ENCODE peak calls at places on chromosomes 11 and 22, in six cellular contexts. One of them, this sample, is unnamed.

GRCh38 chr11:74679513-74679865 is 51.7 kb downstream of the CHRDL2 start:
- DNase-seq in AG09309: no peak
- DNase-seq in GM23338: no peak
- DNase-seq in CD8-positive, alpha-beta T cell: no peak
- DNase-seq in fibroblast of pulmonary artery: no peak
- DNase-seq in kidney epithelial cell: no peak
- DNase-seq in this sample: no peak

GRCh38 chr11:28964811-28965210 is 856.6 kb downstream of the METTL15 start:
- DNase-seq in fibroblast of pulmonary artery: no peak
- DNase-seq in GM23338: no peak
- DNase-seq in CD8-positive, alpha-beta T cell: no peak
- DNase-seq in kidney epithelial cell: no peak
- DNase-seq in AG09309: no peak
- DNase-seq in this sample: no peak

GRCh38 chr11:11973866-11974265 is 34.6 kb downstream of the DKK3 start:
- DNase-seq in fibroblast of pulmonary artery: no peak
- DNase-seq in GM23338: no peak
- DNase-seq in CD8-positive, alpha-beta T cell: no peak
- DNase-seq in kidney epithelial cell: no peak
- DNase-seq in AG09309: no peak
- DNase-seq in this sample: no peak

GRCh38 chr11:67304511-67305113 is 1.3 kb downstream of the SSH3 start:
- DNase-seq in kidney epithelial cell: no peak
- DNase-seq in AG09309: no peak
- DNase-seq in fibroblast of pulmonary artery: no peak
- DNase-seq in GM23338: no peak
- DNase-seq in CD8-positive, alpha-beta T cell: no peak
- DNase-seq in this sample: no peak

GRCh38 chr11:6655790-6656580 is at the start of gene DCHS1:
- DNase-seq in kidney epithelial cell: no peak
- DNase-seq in AG09309: no peak
- DNase-seq in GM23338: peak
- DNase-seq in fibroblast of pulmonary artery: no peak
- DNase-seq in CD8-positive, alpha-beta T cell: no peak
- DNase-seq in this sample: no peak

GRCh38 chr11:75862437-75862836 is 47.4 kb downstream of the UVRAG start:
- DNase-seq in fibroblast of pulmonary artery: no peak
- DNase-seq in CD8-positive, alpha-beta T cell: no peak
- DNase-seq in GM23338: no peak
- DNase-seq in AG09309: no peak
- DNase-seq in kidney epithelial cell: no peak
- DNase-seq in this sample: no peak

GRCh38 chr11:125163431-125164011 is 1.0 kb upstream of the PKNOX2 start:
- DNase-seq in CD8-positive, alpha-beta T cell: no peak
- DNase-seq in fibroblast of pulmonary artery: no peak
- DNase-seq in kidney epithelial cell: no peak
- DNase-seq in AG09309: no peak
- DNase-seq in GM23338: peak
- DNase-seq in this sample: no peak

GRCh38 chr11:44633641-44634040 is 68.2 kb downstream of the CD82 start:
- DNase-seq in fibroblast of pulmonary artery: peak
- DNase-seq in kidney epithelial cell: no peak
- DNase-seq in GM23338: no peak
- DNase-seq in CD8-positive, alpha-beta T cell: no peak
- DNase-seq in AG09309: no peak
- DNase-seq in this sample: no peak

GRCh38 chr11:77705195-77705876 is 67.7 kb upstream of the CLNS1A start:
- DNase-seq in kidney epithelial cell: peak
- DNase-seq in CD8-positive, alpha-beta T cell: no peak
- DNase-seq in AG09309: no peak
- DNase-seq in GM23338: peak
- DNase-seq in fibroblast of pulmonary artery: peak
- DNase-seq in this sample: peak

GRCh38 chr22:37186228-37186996 is 1.6 kb downstream of the C1QTNF6 start:
- DNase-seq in CD8-positive, alpha-beta T cell: no peak
- DNase-seq in kidney epithelial cell: no peak
- DNase-seq in AG09309: peak
- DNase-seq in fibroblast of pulmonary artery: peak
- DNase-seq in GM23338: peak
- DNase-seq in this sample: peak

GRCh38 chr11:131423715-131424114 is 53.3 kb downstream of the NTM start:
- DNase-seq in GM23338: no peak
- DNase-seq in CD8-positive, alpha-beta T cell: no peak
- DNase-seq in fibroblast of pulmonary artery: no peak
- DNase-seq in kidney epithelial cell: peak
- DNase-seq in AG09309: no peak
- DNase-seq in this sample: no peak

GRCh38 chr22:19717691-19718254 is 3.5 kb downstream of the SEPTIN5 start:
- DNase-seq in AG09309: no peak
- DNase-seq in fibroblast of pulmonary artery: peak
- DNase-seq in GM23338: peak
- DNase-seq in kidney epithelial cell: no peak
- DNase-seq in CD8-positive, alpha-beta T cell: peak
- DNase-seq in this sample: peak

GRCh38 chr11:29129850-29130249 is 887.0 kb downstream of the KCNA4 start:
- DNase-seq in CD8-positive, alpha-beta T cell: no peak
- DNase-seq in GM23338: no peak
- DNase-seq in AG09309: no peak
- DNase-seq in fibroblast of pulmonary artery: peak
- DNase-seq in kidney epithelial cell: no peak
- DNase-seq in this sample: peak

GRCh38 chr11:362642-363442 is 6.5 kb upstream of the B4GALNT4 start:
- DNase-seq in fibroblast of pulmonary artery: no peak
- DNase-seq in AG09309: no peak
- DNase-seq in GM23338: no peak
- DNase-seq in kidney epithelial cell: no peak
- DNase-seq in CD8-positive, alpha-beta T cell: no peak
- DNase-seq in this sample: no peak

GRCh38 chr11:15865212-15865987 is 490.9 kb downstream of the SOX6 start:
- DNase-seq in CD8-positive, alpha-beta T cell: no peak
- DNase-seq in GM23338: no peak
- DNase-seq in kidney epithelial cell: no peak
- DNase-seq in fibroblast of pulmonary artery: no peak
- DNase-seq in AG09309: no peak
- DNase-seq in this sample: no peak

GRCh38 chr11:117525866-117526265 is 198.2 kb downstream of the CEP164 start:
- DNase-seq in CD8-positive, alpha-beta T cell: no peak
- DNase-seq in GM23338: no peak
- DNase-seq in kidney epithelial cell: no peak
- DNase-seq in fibroblast of pulmonary artery: no peak
- DNase-seq in AG09309: no peak
- DNase-seq in this sample: no peak

GRCh38 chr22:35301370-35301874 is 1.7 kb downstream of the TOM1 start:
- DNase-seq in kidney epithelial cell: no peak
- DNase-seq in AG09309: peak
- DNase-seq in GM23338: peak
- DNase-seq in fibroblast of pulmonary artery: peak
- DNase-seq in CD8-positive, alpha-beta T cell: no peak
- DNase-seq in this sample: peak

DNA sequence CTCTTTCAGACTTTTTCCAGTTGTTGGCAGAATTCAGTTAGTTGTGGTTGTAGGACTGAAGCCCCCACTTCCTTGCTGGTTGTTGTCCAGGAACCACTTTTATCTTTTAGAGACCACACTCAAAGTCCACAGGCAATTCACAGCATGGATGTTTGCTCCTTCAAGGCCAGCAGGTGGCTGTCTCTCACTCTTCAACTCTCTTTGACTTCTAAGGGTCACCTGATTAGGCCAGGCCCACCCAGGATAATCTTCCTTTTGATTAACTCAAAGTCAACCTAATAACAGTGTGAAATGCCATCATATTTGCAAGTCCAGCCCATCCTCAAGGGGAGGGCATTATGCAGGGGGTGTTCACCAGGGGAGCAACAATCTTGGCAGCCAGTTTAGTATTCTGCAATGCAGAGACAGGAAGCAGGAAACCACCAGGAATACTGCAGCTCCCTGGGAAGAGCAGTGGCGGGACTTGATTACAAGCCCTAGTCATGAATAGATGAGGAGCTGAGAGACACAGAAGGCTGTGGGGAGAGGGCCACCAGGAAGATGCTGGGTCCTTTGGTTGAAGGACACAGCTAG is 52.4 kb downstream of the LRRC74B start:
- DNase-seq in kidney epithelial cell: no peak
- DNase-seq in fibroblast of pulmonary artery: peak
- DNase-seq in AG09309: no peak
- DNase-seq in GM23338: peak
- DNase-seq in CD8-positive, alpha-beta T cell: no peak
- DNase-seq in this sample: peak
- TF ChIP-seq CTCF in kidney epithelial cell: no peak
- TF ChIP-seq CTCF in fibroblast of pulmonary artery: no peak
- TF ChIP-seq CTCF in AG09309: no peak
- TF ChIP-seq CTCF in GM23338: peak
- TF ChIP-seq CTCF in CD8-positive, alpha-beta T cell: no peak
- TF ChIP-seq CTCF in this sample: peak

DNA sequence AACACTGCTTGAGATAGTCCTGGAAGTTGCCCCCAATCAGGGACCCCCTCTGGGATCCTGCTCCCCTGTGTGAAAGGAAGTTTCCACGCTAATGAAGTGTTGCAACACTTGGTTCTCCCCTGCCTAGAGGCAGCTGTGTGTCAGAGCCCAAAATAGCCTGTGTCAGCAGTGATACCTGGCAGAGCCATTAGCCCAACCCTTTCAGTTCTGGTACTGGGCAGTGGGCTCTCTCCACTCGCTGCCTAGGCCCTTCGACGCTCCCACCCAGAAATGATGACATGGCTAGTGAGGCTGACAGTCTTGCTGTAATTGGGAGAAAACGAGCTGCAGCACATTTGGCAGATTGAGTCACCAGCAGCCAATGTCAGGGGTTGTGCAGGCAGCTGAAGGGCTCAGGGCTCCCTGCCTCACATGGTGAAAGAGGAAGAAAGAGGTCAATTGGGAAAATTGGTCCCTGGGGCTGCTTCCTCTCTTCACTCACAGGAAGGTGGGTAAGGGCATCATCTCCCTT is 1.4 kb upstream of the NXF1 start:
- DNase-seq in fibroblast of pulmonary artery: peak
- DNase-seq in GM23338: no peak
- DNase-seq in kidney epithelial cell: no peak
- DNase-seq in CD8-positive, alpha-beta T cell: no peak
- DNase-seq in AG09309: no peak
- DNase-seq in this sample: peak
- H3K4me3 ChIP-seq in fibroblast of pulmonary artery: no peak
- H3K4me3 ChIP-seq in GM23338: peak
- H3K4me3 ChIP-seq in kidney epithelial cell: no peak
- H3K4me3 ChIP-seq in CD8-positive, alpha-beta T cell: no peak
- H3K4me3 ChIP-seq in AG09309: no peak
- H3K4me3 ChIP-seq in this sample: no peak

DNA sequence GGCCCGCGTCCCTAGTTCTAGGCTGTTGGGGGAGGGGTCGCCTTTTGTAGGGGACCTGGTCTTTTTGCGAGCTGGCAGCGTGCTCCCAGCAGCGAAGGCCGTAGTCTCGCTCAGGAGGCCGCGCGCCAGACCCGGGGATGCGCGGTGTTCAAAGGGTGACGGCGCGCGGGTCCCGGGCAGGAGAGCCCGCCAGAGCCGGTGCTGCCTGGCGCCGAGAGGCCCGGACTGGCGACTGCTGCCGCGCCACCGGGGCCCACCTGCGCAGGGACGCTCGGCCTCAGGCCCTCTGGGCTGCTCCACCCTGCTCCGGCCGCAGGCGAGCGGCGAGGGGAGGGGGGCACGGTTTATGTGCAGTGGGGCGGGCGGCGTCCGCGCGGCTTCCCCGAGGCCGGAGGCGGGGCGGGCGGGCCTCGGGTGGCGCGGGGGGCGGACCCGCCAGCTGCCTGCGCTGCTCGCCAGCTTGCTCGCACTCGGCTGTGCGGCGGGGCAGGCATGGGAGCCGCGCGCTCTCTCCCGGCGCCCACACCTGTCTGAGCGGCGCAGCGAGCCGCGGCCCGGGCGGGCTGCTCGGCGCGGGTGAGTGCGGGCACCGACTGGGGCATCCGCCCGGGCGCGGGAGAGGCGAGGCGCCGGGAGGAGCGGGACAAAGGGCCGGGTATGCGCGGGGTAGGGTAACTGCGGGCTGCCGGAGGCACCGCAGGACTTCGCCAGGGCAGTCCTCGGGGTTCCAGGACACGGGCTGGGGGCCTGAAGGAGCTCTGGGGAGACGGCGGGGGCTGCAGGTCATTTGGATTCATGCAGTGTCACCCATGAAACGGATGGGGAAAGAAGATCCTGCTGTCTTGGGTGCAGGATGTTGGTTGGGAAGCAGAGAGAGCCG is at the start of gene PRSS23:
- DNase-seq in kidney epithelial cell: no peak
- DNase-seq in GM23338: peak
- DNase-seq in AG09309: no peak
- DNase-seq in CD8-positive, alpha-beta T cell: no peak
- DNase-seq in fibroblast of pulmonary artery: peak
- DNase-seq in this sample: peak
- TF ChIP-seq CTCF in kidney epithelial cell: no peak
- TF ChIP-seq CTCF in GM23338: no peak
- TF ChIP-seq CTCF in AG09309: no peak
- TF ChIP-seq CTCF in CD8-positive, alpha-beta T cell: no peak
- TF ChIP-seq CTCF in fibroblast of pulmonary artery: no peak
- TF ChIP-seq CTCF in this sample: no peak

GRCh38 chr11:72816404-72816990 is 2.3 kb downstream of the ATG16L2 start:
- DNase-seq in fibroblast of pulmonary artery: no peak
- DNase-seq in GM23338: no peak
- DNase-seq in AG09309: no peak
- DNase-seq in kidney epithelial cell: no peak
- DNase-seq in CD8-positive, alpha-beta T cell: no peak
- DNase-seq in this sample: no peak
- H3K4me3 ChIP-seq in fibroblast of pulmonary artery: no peak
- H3K4me3 ChIP-seq in GM23338: no peak
- H3K4me3 ChIP-seq in AG09309: no peak
- H3K4me3 ChIP-seq in kidney epithelial cell: no peak
- H3K4me3 ChIP-seq in CD8-positive, alpha-beta T cell: peak
- H3K4me3 ChIP-seq in this sample: no peak

GRCh38 chr11:122093731-122094130 is 22.3 kb downstream of the BLID start:
- DNase-seq in fibroblast of pulmonary artery: peak
- DNase-seq in kidney epithelial cell: no peak
- DNase-seq in CD8-positive, alpha-beta T cell: no peak
- DNase-seq in AG09309: no peak
- DNase-seq in GM23338: no peak
- DNase-seq in this sample: peak
- TF ChIP-seq CTCF in fibroblast of pulmonary artery: no peak
- TF ChIP-seq CTCF in kidney epithelial cell: no peak
- TF ChIP-seq CTCF in CD8-positive, alpha-beta T cell: no peak
- TF ChIP-seq CTCF in AG09309: no peak
- TF ChIP-seq CTCF in GM23338: no peak
- TF ChIP-seq CTCF in this sample: no peak

DNA sequence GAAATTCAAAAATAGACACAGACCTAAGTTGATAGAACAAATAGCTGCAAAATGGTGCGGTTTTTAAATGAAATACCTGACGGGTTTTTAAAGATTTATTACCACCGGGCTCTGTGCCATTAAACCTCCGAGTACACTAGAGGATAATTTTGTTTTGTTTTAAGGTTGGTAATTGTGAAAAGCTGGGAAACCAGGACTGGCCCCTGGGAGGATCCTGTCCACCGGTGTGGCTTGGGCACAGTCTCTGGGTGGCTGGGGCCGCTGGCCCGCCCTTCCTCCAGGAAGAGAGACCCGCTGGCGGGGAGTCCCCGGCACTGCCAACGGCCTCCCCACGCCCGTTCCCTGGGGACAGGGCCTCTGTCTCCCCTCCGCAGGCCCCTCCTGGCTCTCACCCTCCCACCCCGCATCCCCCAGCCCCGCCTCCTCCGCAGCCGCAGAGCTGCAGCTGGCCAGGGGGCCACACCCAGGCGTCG is 13.8 kb downstream of the KCNJ5 start:
- DNase-seq in fibroblast of pulmonary artery: no peak
- DNase-seq in GM23338: peak
- DNase-seq in AG09309: no peak
- DNase-seq in CD8-positive, alpha-beta T cell: no peak
- DNase-seq in kidney epithelial cell: no peak
- DNase-seq in this sample: no peak
- H3K4me3 ChIP-seq in fibroblast of pulmonary artery: peak
- H3K4me3 ChIP-seq in GM23338: peak
- H3K4me3 ChIP-seq in AG09309: peak
- H3K4me3 ChIP-seq in CD8-positive, alpha-beta T cell: peak
- H3K4me3 ChIP-seq in kidney epithelial cell: peak
- H3K4me3 ChIP-seq in this sample: peak

This sample was measured in fibroblast of mammary gland.